ENCODE peak calls at places on chromosomes 2 and 18, in ten cellular contexts. K, G, J, M, S, Y, B, U, R and F are unnamed samples.
A peak's percentile ranks its signal among the peaks of the same experiment; 100 is the strongest.

GRCh38 chr2:229273384-229274338 is 2.6 kb upstream of the PID1 start:
- DNase-seq in K (peak; percentile 77), G (peak; percentile 86), J (peak; percentile 50), M (no peak), S (no peak), Y (peak; percentile 69), B (peak; percentile 79), U (peak; percentile 73), R (peak; percentile 80), F (peak; percentile 31)

GRCh38 chr2:153819501-153819900 is 52.2 kb upstream of the GALNT13 start:
- DNase-seq in K (no peak), G (no peak), J (no peak), M (no peak), S (no peak), Y (no peak), B (no peak), U (no peak), R (no peak), F (no peak)

GRCh38 chr2:120729410-120730052 is 6.1 kb upstream of the GLI2 start:
- DNase-seq in K (no peak), G (no peak), J (peak; percentile 44), M (peak; percentile 26), S (no peak), Y (peak; percentile 66), B (no peak), U (no peak), R (no peak), F (no peak)

GRCh38 chr2:85394256-85394655 is 15.9 kb downstream of the CAPG start:
- DNase-seq in K (no peak), G (no peak), J (peak; percentile 41), M (no peak), S (no peak), Y (no peak), B (no peak), U (no peak), R (peak; percentile 71), F (no peak)

GRCh38 chr2:241559489-241560180 is 1.1 kb downstream of the BOK start:
- DNase-seq in K (no peak), G (peak; percentile 41), J (peak; percentile 63), M (no peak), S (no peak), Y (peak; percentile 33), B (peak; percentile 56), U (no peak), R (no peak), F (peak; percentile 46)

GRCh38 chr2:67013821-67014220 is 383.3 kb upstream of the ETAA1 start:
- DNase-seq in K (no peak), G (no peak), J (no peak), M (no peak), S (no peak), Y (no peak), B (no peak), U (no peak), R (no peak), F (no peak)

GRCh38 chr18:57834616-57835015 is 31.5 kb upstream of the ATP8B1 start:
- DNase-seq in K (no peak), G (no peak), J (no peak), M (no peak), S (no peak), Y (no peak), B (no peak), U (no peak), R (no peak), F (no peak)

GRCh38 chr2:234071664-234072063 is 21.2 kb downstream of the SPP2 start:
- DNase-seq in K (no peak), G (no peak), J (no peak), M (no peak), S (no peak), Y (no peak), B (no peak), U (no peak), R (no peak), F (no peak)

GRCh38 chr18:79941473-79942119 is 9.9 kb downstream of the SLC66A2 start:
- DNase-seq in K (peak; percentile 19), G (peak; percentile 6), J (peak; percentile 20), M (peak; percentile 65), S (no peak), Y (no peak), B (no peak), U (no peak), R (peak; percentile 37), F (peak; percentile 65)

GRCh38 chr18:36568487-36568886 is 260.3 kb downstream of the TPGS2 start:
- DNase-seq in K (no peak), G (no peak), J (no peak), M (no peak), S (no peak), Y (no peak), B (no peak), U (no peak), R (no peak), F (no peak)

GRCh38 chr2:47226124-47227040 is 71.3 kb upstream of the STPG4 start:
- DNase-seq in K (no peak), G (no peak), J (no peak), M (no peak), S (no peak), Y (no peak), B (no peak), U (no peak), R (no peak), F (no peak)

GRCh38 chr2:60118061-60118460 is 435.4 kb downstream of the BCL11A start:
- DNase-seq in K (no peak), G (no peak), J (no peak), M (no peak), S (no peak), Y (no peak), B (no peak), U (no peak), R (no peak), F (no peak)

GRCh38 chr2:196247114-196247978 is 76.0 kb upstream of the STK17B start:
- DNase-seq in K (no peak), G (no peak), J (no peak), M (no peak), S (no peak), Y (no peak), B (no peak), U (no peak), R (no peak), F (no peak)

GRCh38 chr2:121071058-121071504 is 213.9 kb downstream of the TFCP2L1 start:
- DNase-seq in K (peak; percentile 43), G (peak; percentile 66), J (peak; percentile 91), M (no peak), S (peak; percentile 60), Y (peak; percentile 84), B (peak; percentile 90), U (no peak), R (peak; percentile 77), F (peak; percentile 80)

GRCh38 chr2:23994567-23994966 is 15.3 kb upstream of the MFSD2B start:
- DNase-seq in K (no peak), G (no peak), J (no peak), M (no peak), S (no peak), Y (no peak), B (no peak), U (no peak), R (no peak), F (no peak)

DNA sequence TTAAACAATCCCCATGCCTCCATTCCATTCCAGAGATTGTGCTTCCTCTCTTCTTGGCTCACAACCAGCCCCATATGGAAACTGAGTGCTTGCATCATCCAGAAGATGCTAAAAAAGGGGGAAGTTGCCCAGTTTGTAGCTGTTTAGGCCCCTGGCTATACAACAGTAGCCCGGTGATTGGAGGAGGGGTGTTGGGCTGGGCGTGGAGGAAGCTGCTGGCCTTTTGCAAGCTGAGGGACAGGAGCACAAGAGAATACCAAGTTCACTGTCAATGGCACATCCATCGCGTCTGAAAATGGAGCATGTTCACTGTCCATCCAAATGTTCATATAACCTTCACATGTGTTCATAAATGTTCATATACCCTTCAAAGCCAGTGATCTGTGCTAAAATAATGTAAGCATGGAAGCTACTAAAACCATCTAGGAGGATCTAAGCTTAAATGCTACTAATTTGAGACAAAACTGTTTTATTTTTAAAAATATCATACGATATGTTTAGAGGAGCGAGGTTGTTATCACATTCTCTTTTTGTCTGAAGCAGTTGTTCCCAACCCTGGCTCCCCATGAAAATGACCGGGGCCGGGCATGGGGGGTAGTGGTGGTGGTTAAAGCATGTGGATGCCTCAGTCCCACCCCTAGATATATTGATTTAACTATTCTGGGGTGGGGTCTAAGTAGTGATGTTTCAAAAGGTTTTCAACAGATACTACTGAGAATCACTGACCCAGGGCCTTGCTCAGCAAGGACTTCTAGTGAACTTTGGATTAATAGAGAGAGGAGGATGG is 360.0 kb downstream of the ALK start:
- DNase-seq in K (no peak), G (no peak), J (no peak), M (no peak), S (no peak), Y (no peak), B (no peak), U (no peak), R (no peak), F (no peak)
- TF ChIP-seq EP300 in K (no peak), G (no peak), J (no peak), M (no peak), S (no peak), Y (no peak), B (peak; percentile 32), U (no peak), R (no peak), F (no peak)

DNA sequence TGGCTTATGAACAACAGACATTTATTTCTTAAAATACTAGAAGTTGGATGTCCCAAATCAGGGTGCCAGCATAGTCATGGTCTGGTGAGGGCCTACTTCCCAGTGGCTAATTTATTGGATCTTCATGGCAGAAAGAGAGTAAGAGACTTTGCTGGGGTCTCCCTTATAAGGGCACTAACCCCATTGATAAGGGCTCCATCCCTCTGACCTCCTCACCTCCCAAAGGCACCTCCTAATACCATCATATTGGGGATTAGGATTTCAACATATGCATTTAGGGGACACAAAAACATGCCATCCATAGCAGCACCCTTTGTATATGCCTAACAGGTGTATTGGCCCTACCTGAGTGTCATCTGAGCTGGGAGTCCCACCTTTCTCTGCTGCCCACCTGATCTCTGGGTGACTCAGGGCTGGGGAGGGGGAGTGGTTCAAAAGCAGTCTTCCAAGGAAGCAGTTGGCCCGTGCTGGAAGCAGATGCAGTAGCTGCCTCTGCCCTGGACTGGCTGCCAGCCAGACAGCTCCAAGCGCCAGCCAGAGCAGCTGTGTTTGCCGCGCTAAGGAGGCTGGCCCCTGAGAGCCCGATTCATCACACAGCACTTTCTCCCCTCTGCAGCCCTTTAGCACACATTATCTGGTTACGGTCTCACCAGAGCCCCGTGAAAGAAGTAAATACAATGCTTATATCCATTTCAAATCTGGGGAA is 84.6 kb downstream of the SMAD7 start:
- DNase-seq in K (no peak), G (peak; percentile 52), J (peak; percentile 82), M (no peak), S (no peak), Y (no peak), B (peak; percentile 90), U (no peak), R (peak; percentile 87), F (peak; percentile 84)
- TF ChIP-seq EP300 in K (no peak), G (no peak), J (no peak), M (no peak), S (no peak), Y (no peak), B (peak; percentile 29), U (no peak), R (no peak), F (no peak)

GRCh38 chr2:10389596-10389995 is 58.5 kb downstream of the ODC1 start:
- DNase-seq in K (no peak), G (peak; percentile 76), J (no peak), M (no peak), S (no peak), Y (no peak), B (no peak), U (no peak), R (no peak), F (peak; percentile 64)
- TF ChIP-seq EP300 in K (no peak), G (peak; percentile 90), J (no peak), M (no peak), S (no peak), Y (no peak), B (no peak), U (no peak), R (no peak), F (no peak)

GRCh38 chr2:109638807-109639206 is 24.6 kb downstream of the SOWAHC start:
- DNase-seq in K (no peak), G (no peak), J (no peak), M (no peak), S (no peak), Y (no peak), B (no peak), U (no peak), R (no peak), F (no peak)
- TF ChIP-seq EP300 in K (no peak), G (no peak), J (no peak), M (no peak), S (no peak), Y (no peak), B (no peak), U (no peak), R (no peak), F (no peak)